ENCODE peak calls at places on chromosomes 16 and 17, in six cellular contexts. One of them, this sample, is unnamed.

GRCh38 chr16:28210979-28211505 is 723 bp downstream of the XPO6 start:
- DNase-seq in nephron progenitor cell: peak; percentile 63
- DNase-seq in D721Med: peak; percentile 41
- DNase-seq in fibroblast of pulmonary artery: peak; percentile 61
- DNase-seq in OCI-LY7: peak; percentile 61
- DNase-seq in astrocyte: peak; percentile 41
- DNase-seq in this sample: peak; percentile 48

GRCh38 chr17:34703533-34703932 is 124.2 kb downstream of the TMEM132E start:
- DNase-seq in D721Med: no peak
- DNase-seq in astrocyte: peak; percentile 1
- DNase-seq in OCI-LY7: peak; percentile 46
- DNase-seq in fibroblast of pulmonary artery: peak; percentile 54
- DNase-seq in nephron progenitor cell: peak; percentile 93
- DNase-seq in this sample: peak; percentile 74

GRCh38 chr17:63519972-63520882 is 2.9 kb upstream of the KCNH6 start:
- DNase-seq in nephron progenitor cell: no peak
- DNase-seq in astrocyte: no peak
- DNase-seq in OCI-LY7: no peak
- DNase-seq in fibroblast of pulmonary artery: no peak
- DNase-seq in D721Med: no peak
- DNase-seq in this sample: no peak

GRCh38 chr17:50834126-50834785 is 1.1 kb upstream of the WFIKKN2 start:
- DNase-seq in astrocyte: no peak
- DNase-seq in OCI-LY7: no peak
- DNase-seq in fibroblast of pulmonary artery: no peak
- DNase-seq in nephron progenitor cell: no peak
- DNase-seq in D721Med: no peak
- DNase-seq in this sample: no peak

GRCh38 chr17:50745631-50746030 is 21.7 kb downstream of the ANKRD40CL start:
- DNase-seq in D721Med: no peak
- DNase-seq in OCI-LY7: no peak
- DNase-seq in fibroblast of pulmonary artery: no peak
- DNase-seq in nephron progenitor cell: no peak
- DNase-seq in astrocyte: no peak
- DNase-seq in this sample: no peak

GRCh38 chr16:15907863-15908478 is 19.6 kb upstream of the CEP20 start:
- DNase-seq in D721Med: no peak
- DNase-seq in OCI-LY7: peak; percentile 98
- DNase-seq in astrocyte: no peak
- DNase-seq in nephron progenitor cell: no peak
- DNase-seq in fibroblast of pulmonary artery: peak; percentile 24
- DNase-seq in this sample: no peak

GRCh38 chr16:56679813-56680212 is 2.5 kb upstream of the MT1X start:
- DNase-seq in astrocyte: no peak
- DNase-seq in nephron progenitor cell: no peak
- DNase-seq in OCI-LY7: no peak
- DNase-seq in fibroblast of pulmonary artery: no peak
- DNase-seq in D721Med: no peak
- DNase-seq in this sample: no peak

GRCh38 chr17:46029627-46030026 is 30.6 kb downstream of the STH start:
- DNase-seq in OCI-LY7: no peak
- DNase-seq in astrocyte: no peak
- DNase-seq in fibroblast of pulmonary artery: no peak
- DNase-seq in nephron progenitor cell: no peak
- DNase-seq in D721Med: no peak
- DNase-seq in this sample: no peak

GRCh38 chr16:83068686-83069085 is 441.9 kb downstream of the CDH13 start:
- DNase-seq in fibroblast of pulmonary artery: peak; percentile 78
- DNase-seq in OCI-LY7: no peak
- DNase-seq in D721Med: no peak
- DNase-seq in nephron progenitor cell: no peak
- DNase-seq in astrocyte: peak; percentile 19
- DNase-seq in this sample: no peak

GRCh38 chr17:42286411-42287295 is 1.6 kb upstream of the STAT5A start:
- DNase-seq in D721Med: no peak
- DNase-seq in fibroblast of pulmonary artery: no peak
- DNase-seq in astrocyte: no peak
- DNase-seq in nephron progenitor cell: no peak
- DNase-seq in OCI-LY7: no peak
- DNase-seq in this sample: no peak

GRCh38 chr16:67186550-67186950 is 2.8 kb upstream of the MATCAP1 start:
- DNase-seq in OCI-LY7: no peak
- DNase-seq in fibroblast of pulmonary artery: no peak
- DNase-seq in D721Med: no peak
- DNase-seq in astrocyte: no peak
- DNase-seq in nephron progenitor cell: no peak
- DNase-seq in this sample: no peak

GRCh38 chr16:96935-97381 is 18.9 kb downstream of the MPG start:
- DNase-seq in astrocyte: peak; percentile 61
- DNase-seq in OCI-LY7: peak; percentile 92
- DNase-seq in D721Med: peak; percentile 98
- DNase-seq in fibroblast of pulmonary artery: peak; percentile 86
- DNase-seq in nephron progenitor cell: peak; percentile 91
- DNase-seq in this sample: peak; percentile 94

GRCh38 chr17:65085397-65085796 is 28.9 kb upstream of the GNA13 start:
- DNase-seq in fibroblast of pulmonary artery: no peak
- DNase-seq in astrocyte: no peak
- DNase-seq in OCI-LY7: peak; percentile 42
- DNase-seq in nephron progenitor cell: no peak
- DNase-seq in D721Med: no peak
- DNase-seq in this sample: no peak

GRCh38 chr17:78609198-78609597 is 32.0 kb upstream of the DNAH17 start:
- DNase-seq in OCI-LY7: no peak
- DNase-seq in nephron progenitor cell: no peak
- DNase-seq in fibroblast of pulmonary artery: no peak
- DNase-seq in astrocyte: no peak
- DNase-seq in D721Med: no peak
- DNase-seq in this sample: no peak

GRCh38 chr17:79114455-79115301 is 40.1 kb downstream of the ENGASE start:
- DNase-seq in D721Med: peak; percentile 84
- DNase-seq in fibroblast of pulmonary artery: no peak
- DNase-seq in astrocyte: no peak
- DNase-seq in OCI-LY7: no peak
- DNase-seq in nephron progenitor cell: no peak
- DNase-seq in this sample: no peak

GRCh38 chr16:68420366-68420765 is 27.9 kb downstream of the SMPD3 start:
- DNase-seq in nephron progenitor cell: no peak
- DNase-seq in D721Med: no peak
- DNase-seq in astrocyte: no peak
- DNase-seq in OCI-LY7: no peak
- DNase-seq in fibroblast of pulmonary artery: no peak
- DNase-seq in this sample: no peak

GRCh38 chr17:4997302-4998026 is at the start of the genes INCA1 and KIF1C:
- DNase-seq in OCI-LY7: peak; percentile 95
- DNase-seq in D721Med: peak; percentile 99
- DNase-seq in astrocyte: peak; percentile 68
- DNase-seq in nephron progenitor cell: peak; percentile 95
- DNase-seq in fibroblast of pulmonary artery: peak; percentile 87
- DNase-seq in this sample: peak; percentile 88

GRCh38 chr17:72515291-72516065 is 394.7 kb downstream of the SOX9 start:
- DNase-seq in astrocyte: peak; percentile 82
- DNase-seq in nephron progenitor cell: no peak
- DNase-seq in OCI-LY7: no peak
- DNase-seq in D721Med: no peak
- DNase-seq in fibroblast of pulmonary artery: peak; percentile 69
- DNase-seq in this sample: no peak

GRCh38 chr17:8345052-8345690 is 5.5 kb downstream of the ODF4 start:
- DNase-seq in OCI-LY7: no peak
- DNase-seq in fibroblast of pulmonary artery: no peak
- DNase-seq in D721Med: no peak
- DNase-seq in astrocyte: no peak
- DNase-seq in nephron progenitor cell: no peak
- DNase-seq in this sample: no peak

GRCh38 chr17:38460716-38461650 is 32.7 kb downstream of the ARHGAP23 start:
- DNase-seq in OCI-LY7: no peak
- DNase-seq in fibroblast of pulmonary artery: no peak
- DNase-seq in astrocyte: no peak
- DNase-seq in nephron progenitor cell: no peak
- DNase-seq in D721Med: no peak
- DNase-seq in this sample: no peak

GRCh38 chr16:55126456-55126855 is 195.8 kb downstream of the IRX5 start:
- DNase-seq in OCI-LY7: no peak
- DNase-seq in fibroblast of pulmonary artery: no peak
- DNase-seq in astrocyte: no peak
- DNase-seq in nephron progenitor cell: peak; percentile 18
- DNase-seq in D721Med: no peak
- DNase-seq in this sample: no peak

GRCh38 chr16:68658258-68658973 is 13.3 kb downstream of the CDH3 start:
- DNase-seq in nephron progenitor cell: no peak
- DNase-seq in OCI-LY7: no peak
- DNase-seq in fibroblast of pulmonary artery: peak; percentile 45
- DNase-seq in astrocyte: peak; percentile 84
- DNase-seq in D721Med: no peak
- DNase-seq in this sample: no peak

GRCh38 chr17:71084219-71084618 is 914.9 kb downstream of the KCNJ2 start:
- DNase-seq in astrocyte: no peak
- DNase-seq in nephron progenitor cell: peak; percentile 57
- DNase-seq in OCI-LY7: peak; percentile 32
- DNase-seq in D721Med: no peak
- DNase-seq in fibroblast of pulmonary artery: peak; percentile 69
- DNase-seq in this sample: peak; percentile 70

GRCh38 chr16:87703071-87703470 is 62.7 kb downstream of the KLHDC4 start:
- DNase-seq in fibroblast of pulmonary artery: no peak
- DNase-seq in astrocyte: no peak
- DNase-seq in nephron progenitor cell: no peak
- DNase-seq in OCI-LY7: no peak
- DNase-seq in D721Med: no peak
- DNase-seq in this sample: no peak

GRCh38 chr16:87701505-87701921 is 64.3 kb downstream of the KLHDC4 start:
- DNase-seq in fibroblast of pulmonary artery: no peak
- DNase-seq in astrocyte: no peak
- DNase-seq in OCI-LY7: peak; percentile 98
- DNase-seq in D721Med: no peak
- DNase-seq in nephron progenitor cell: no peak
- DNase-seq in this sample: no peak

GRCh38 chr16:87703835-87704375 is 61.9 kb downstream of the KLHDC4 start:
- DNase-seq in fibroblast of pulmonary artery: no peak
- DNase-seq in OCI-LY7: no peak
- DNase-seq in nephron progenitor cell: no peak
- DNase-seq in astrocyte: no peak
- DNase-seq in D721Med: no peak
- DNase-seq in this sample: no peak

GRCh38 chr16:87701066-87701425 is 64.7 kb downstream of the KLHDC4 start:
- DNase-seq in astrocyte: no peak
- DNase-seq in OCI-LY7: peak; percentile 96
- DNase-seq in nephron progenitor cell: no peak
- DNase-seq in D721Med: no peak
- DNase-seq in fibroblast of pulmonary artery: no peak
- DNase-seq in this sample: no peak

GRCh38 chr16:87702325-87702811 is 63.4 kb downstream of the KLHDC4 start:
- DNase-seq in fibroblast of pulmonary artery: peak; percentile 37
- DNase-seq in D721Med: no peak
- DNase-seq in nephron progenitor cell: peak; percentile 67
- DNase-seq in OCI-LY7: peak; percentile 93
- DNase-seq in astrocyte: no peak
- DNase-seq in this sample: peak; percentile 73
- TF ChIP-seq CTCF in fibroblast of pulmonary artery: peak; percentile 59
- TF ChIP-seq CTCF in D721Med: no peak
- TF ChIP-seq CTCF in nephron progenitor cell: peak; percentile 58
- TF ChIP-seq CTCF in OCI-LY7: peak; percentile 83
- TF ChIP-seq CTCF in astrocyte: peak; percentile 31
- TF ChIP-seq CTCF in this sample: peak; percentile 43

DNA sequence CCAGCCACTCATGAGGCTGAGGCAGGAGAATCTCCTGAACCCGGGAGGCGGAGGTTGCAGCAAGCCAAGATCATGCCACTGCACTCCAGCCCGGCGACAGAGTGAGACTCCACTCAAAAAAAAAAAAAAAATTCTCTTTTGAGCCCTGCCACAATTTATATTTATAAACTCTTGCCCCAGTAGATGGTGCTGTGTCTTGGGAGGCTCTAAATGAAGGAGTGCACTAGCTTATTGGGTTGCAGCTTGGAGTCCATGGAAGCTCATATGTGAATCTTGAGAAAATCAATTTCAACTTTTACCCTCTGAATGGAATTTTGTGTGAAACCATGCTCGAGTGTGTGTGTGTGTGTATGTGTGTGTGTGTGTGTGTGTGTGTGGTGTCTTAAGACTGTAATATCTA is 420.1 kb downstream of the HS3ST4 start:
- DNase-seq in OCI-LY7: peak; percentile 2
- DNase-seq in fibroblast of pulmonary artery: no peak
- DNase-seq in nephron progenitor cell: no peak
- DNase-seq in astrocyte: no peak
- DNase-seq in D721Med: no peak
- DNase-seq in this sample: no peak
- TF ChIP-seq CTCF in OCI-LY7: peak; percentile 16
- TF ChIP-seq CTCF in fibroblast of pulmonary artery: no peak
- TF ChIP-seq CTCF in nephron progenitor cell: no peak
- TF ChIP-seq CTCF in astrocyte: no peak
- TF ChIP-seq CTCF in D721Med: no peak
- TF ChIP-seq CTCF in this sample: no peak

GRCh38 chr17:66465701-66466100 is 163.3 kb downstream of the PRKCA start:
- DNase-seq in fibroblast of pulmonary artery: no peak
- DNase-seq in nephron progenitor cell: no peak
- DNase-seq in astrocyte: no peak
- DNase-seq in D721Med: no peak
- DNase-seq in OCI-LY7: no peak
- DNase-seq in this sample: no peak
- TF ChIP-seq CTCF in fibroblast of pulmonary artery: no peak
- TF ChIP-seq CTCF in nephron progenitor cell: no peak
- TF ChIP-seq CTCF in astrocyte: no peak
- TF ChIP-seq CTCF in D721Med: no peak
- TF ChIP-seq CTCF in OCI-LY7: no peak
- TF ChIP-seq CTCF in this sample: no peak

GRCh38 chr17:76391200-76391715 is 6.8 kb downstream of the SPHK1 start:
- DNase-seq in D721Med: no peak
- DNase-seq in OCI-LY7: no peak
- DNase-seq in astrocyte: no peak
- DNase-seq in fibroblast of pulmonary artery: no peak
- DNase-seq in nephron progenitor cell: no peak
- DNase-seq in this sample: no peak

GRCh38 chr17:76388966-76389888 is 4.8 kb downstream of the SPHK1 start:
- DNase-seq in D721Med: no peak
- DNase-seq in nephron progenitor cell: no peak
- DNase-seq in OCI-LY7: no peak
- DNase-seq in astrocyte: no peak
- DNase-seq in fibroblast of pulmonary artery: no peak
- DNase-seq in this sample: no peak

GRCh38 chr17:76386966-76387765 is 2.8 kb downstream of the SPHK1 start:
- DNase-seq in nephron progenitor cell: no peak
- DNase-seq in fibroblast of pulmonary artery: no peak
- DNase-seq in OCI-LY7: no peak
- DNase-seq in D721Med: no peak
- DNase-seq in astrocyte: no peak
- DNase-seq in this sample: no peak

GRCh38 chr17:76385892-76386786 is 1.7 kb downstream of the SPHK1 start:
- DNase-seq in OCI-LY7: peak; percentile 89
- DNase-seq in fibroblast of pulmonary artery: peak; percentile 85
- DNase-seq in astrocyte: peak; percentile 62
- DNase-seq in D721Med: peak; percentile 81
- DNase-seq in nephron progenitor cell: peak; percentile 85
- DNase-seq in this sample: peak; percentile 82

DNA sequence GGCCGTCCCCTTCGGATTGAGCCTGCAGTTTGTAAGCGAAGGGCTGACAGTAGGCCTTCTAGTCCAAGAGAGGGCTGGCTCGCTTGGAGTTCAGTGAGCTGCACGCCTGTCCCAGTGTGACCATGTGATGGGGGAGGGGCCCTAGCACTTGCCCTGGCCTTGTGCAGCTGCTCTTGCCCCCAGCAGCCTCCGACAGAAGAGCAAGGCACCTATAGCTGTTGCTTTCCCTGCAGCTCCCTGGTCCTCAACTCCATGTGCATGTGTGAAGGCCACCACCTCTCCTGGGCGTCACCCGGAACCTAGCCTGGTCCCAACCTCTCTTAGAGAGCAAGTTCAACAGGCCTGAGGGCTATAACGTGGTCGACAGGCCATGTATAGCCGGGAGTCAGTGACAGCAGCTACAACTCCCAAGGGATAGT is 5.6 kb downstream of the SPHK1 start:
- DNase-seq in astrocyte: no peak
- DNase-seq in nephron progenitor cell: no peak
- DNase-seq in fibroblast of pulmonary artery: no peak
- DNase-seq in D721Med: no peak
- DNase-seq in OCI-LY7: no peak
- DNase-seq in this sample: no peak
- TF ChIP-seq CTCF in astrocyte: no peak
- TF ChIP-seq CTCF in nephron progenitor cell: no peak
- TF ChIP-seq CTCF in fibroblast of pulmonary artery: no peak
- TF ChIP-seq CTCF in D721Med: no peak
- TF ChIP-seq CTCF in OCI-LY7: no peak
- TF ChIP-seq CTCF in this sample: no peak